ENCODE peak calls at places on chromosomes 4 and X, in eight cellular contexts. One of them, this sample, is unnamed.

GRCh38 chr4:184807261-184807660 is 18.5 kb downstream of the ACSL1 start:
- DNase-seq in cardiac muscle cell: no peak
- DNase-seq in body of pancreas: no peak
- DNase-seq in ovary: no peak
- DNase-seq in neuronal stem cell: no peak
- DNase-seq in CD4-positive, alpha-beta memory T cell: no peak
- DNase-seq in A673: no peak
- DNase-seq in HepG2: no peak
- DNase-seq in this sample: no peak

GRCh38 chr4:164312671-164313070 is 441.3 kb upstream of the SMIM31 start:
- DNase-seq in cardiac muscle cell: no peak
- DNase-seq in body of pancreas: no peak
- DNase-seq in ovary: no peak
- DNase-seq in neuronal stem cell: no peak
- DNase-seq in CD4-positive, alpha-beta memory T cell: no peak
- DNase-seq in A673: no peak
- DNase-seq in HepG2: no peak
- DNase-seq in this sample: no peak

GRCh38 chrX:154417157-154417556 is 5.8 kb downstream of the TAFAZZIN start:
- DNase-seq in cardiac muscle cell: no peak
- DNase-seq in body of pancreas: no peak
- DNase-seq in ovary: no peak
- DNase-seq in neuronal stem cell: no peak
- DNase-seq in CD4-positive, alpha-beta memory T cell: no peak
- DNase-seq in A673: no peak
- DNase-seq in HepG2: no peak
- DNase-seq in this sample: no peak

GRCh38 chr4:27094785-27095184 is 234.1 kb downstream of the STIM2 start:
- DNase-seq in cardiac muscle cell: no peak
- DNase-seq in body of pancreas: peak; percentile 28
- DNase-seq in ovary: no peak
- DNase-seq in neuronal stem cell: no peak
- DNase-seq in CD4-positive, alpha-beta memory T cell: no peak
- DNase-seq in A673: peak; percentile 35
- DNase-seq in HepG2: no peak
- DNase-seq in this sample: no peak

GRCh38 chrX:34849371-34849770 is 93.2 kb upstream of the FAM47B start:
- DNase-seq in cardiac muscle cell: peak; percentile 19
- DNase-seq in body of pancreas: no peak
- DNase-seq in ovary: no peak
- DNase-seq in neuronal stem cell: no peak
- DNase-seq in CD4-positive, alpha-beta memory T cell: no peak
- DNase-seq in A673: no peak
- DNase-seq in HepG2: no peak
- DNase-seq in this sample: no peak

GRCh38 chrX:110228453-110228852 is 89.4 kb downstream of the AMMECR1 start:
- DNase-seq in cardiac muscle cell: no peak
- DNase-seq in body of pancreas: no peak
- DNase-seq in ovary: no peak
- DNase-seq in neuronal stem cell: no peak
- DNase-seq in CD4-positive, alpha-beta memory T cell: no peak
- DNase-seq in A673: peak; percentile 36
- DNase-seq in HepG2: no peak
- DNase-seq in this sample: no peak

GRCh38 chr4:176988226-176988625 is 195.5 kb upstream of the VEGFC start:
- DNase-seq in cardiac muscle cell: peak; percentile 88
- DNase-seq in body of pancreas: no peak
- DNase-seq in ovary: no peak
- DNase-seq in neuronal stem cell: no peak
- DNase-seq in CD4-positive, alpha-beta memory T cell: no peak
- DNase-seq in A673: peak; percentile 54
- DNase-seq in HepG2: no peak
- DNase-seq in this sample: peak; percentile 87

GRCh38 chr4:133147365-133147821 is 1.7 kb upstream of the PCDH10 start:
- DNase-seq in cardiac muscle cell: peak; percentile 8
- DNase-seq in body of pancreas: no peak
- DNase-seq in ovary: no peak
- DNase-seq in neuronal stem cell: no peak
- DNase-seq in CD4-positive, alpha-beta memory T cell: no peak
- DNase-seq in A673: peak; percentile 21
- DNase-seq in HepG2: no peak
- DNase-seq in this sample: peak; percentile 18

GRCh38 chrX:45748443-45748842 is 547.8 kb upstream of the DIPK2B start:
- DNase-seq in cardiac muscle cell: no peak
- DNase-seq in body of pancreas: no peak
- DNase-seq in ovary: no peak
- DNase-seq in neuronal stem cell: no peak
- DNase-seq in CD4-positive, alpha-beta memory T cell: no peak
- DNase-seq in A673: no peak
- DNase-seq in HepG2: no peak
- DNase-seq in this sample: no peak

GRCh38 chr4:91220315-91220714 is 1083.5 kb upstream of the GRID2 start:
- DNase-seq in cardiac muscle cell: no peak
- DNase-seq in body of pancreas: no peak
- DNase-seq in ovary: no peak
- DNase-seq in neuronal stem cell: no peak
- DNase-seq in CD4-positive, alpha-beta memory T cell: no peak
- DNase-seq in A673: no peak
- DNase-seq in HepG2: no peak
- DNase-seq in this sample: no peak

GRCh38 chrX:100072286-100072685 is 337.8 kb downstream of the PCDH19 start:
- DNase-seq in cardiac muscle cell: no peak
- DNase-seq in body of pancreas: no peak
- DNase-seq in ovary: no peak
- DNase-seq in neuronal stem cell: no peak
- DNase-seq in CD4-positive, alpha-beta memory T cell: no peak
- DNase-seq in A673: no peak
- DNase-seq in HepG2: no peak
- DNase-seq in this sample: no peak

GRCh38 chrX:114619874-114620273 is 36.0 kb downstream of the HTR2C start:
- DNase-seq in cardiac muscle cell: peak; percentile 5
- DNase-seq in body of pancreas: no peak
- DNase-seq in ovary: no peak
- DNase-seq in neuronal stem cell: no peak
- DNase-seq in CD4-positive, alpha-beta memory T cell: no peak
- DNase-seq in A673: peak; percentile 10
- DNase-seq in HepG2: no peak
- DNase-seq in this sample: no peak

GRCh38 chr4:106650701-106651100 is 282.1 kb upstream of the GIMD1 start:
- DNase-seq in cardiac muscle cell: no peak
- DNase-seq in body of pancreas: no peak
- DNase-seq in ovary: no peak
- DNase-seq in neuronal stem cell: no peak
- DNase-seq in CD4-positive, alpha-beta memory T cell: no peak
- DNase-seq in A673: no peak
- DNase-seq in HepG2: no peak
- DNase-seq in this sample: no peak

GRCh38 chr4:3472411-3473141 is 9.5 kb downstream of the DOK7 start:
- DNase-seq in cardiac muscle cell: no peak
- DNase-seq in body of pancreas: peak; percentile 92
- DNase-seq in ovary: no peak
- DNase-seq in neuronal stem cell: no peak
- DNase-seq in CD4-positive, alpha-beta memory T cell: no peak
- DNase-seq in A673: no peak
- DNase-seq in HepG2: no peak
- DNase-seq in this sample: no peak

GRCh38 chr4:12471193-12471592 is 1012.9 kb downstream of the RAB28 start:
- DNase-seq in cardiac muscle cell: no peak
- DNase-seq in body of pancreas: no peak
- DNase-seq in ovary: no peak
- DNase-seq in neuronal stem cell: no peak
- DNase-seq in CD4-positive, alpha-beta memory T cell: no peak
- DNase-seq in A673: no peak
- DNase-seq in HepG2: no peak
- DNase-seq in this sample: no peak

GRCh38 chr4:39255266-39255665 is 72.9 kb downstream of the WDR19 start:
- DNase-seq in cardiac muscle cell: peak; percentile 60
- DNase-seq in body of pancreas: no peak
- DNase-seq in ovary: no peak
- DNase-seq in neuronal stem cell: no peak
- DNase-seq in CD4-positive, alpha-beta memory T cell: no peak
- DNase-seq in A673: peak; percentile 30
- DNase-seq in HepG2: peak; percentile 7
- DNase-seq in this sample: peak; percentile 7

GRCh38 chr4:39256436-39256835 is 74.1 kb downstream of the WDR19 start:
- DNase-seq in cardiac muscle cell: peak; percentile 13
- DNase-seq in body of pancreas: no peak
- DNase-seq in ovary: no peak
- DNase-seq in neuronal stem cell: no peak
- DNase-seq in CD4-positive, alpha-beta memory T cell: no peak
- DNase-seq in A673: no peak
- DNase-seq in HepG2: no peak
- DNase-seq in this sample: no peak

GRCh38 chr4:39259571-39260330 is 77.4 kb downstream of the WDR19 start:
- DNase-seq in cardiac muscle cell: peak; percentile 60
- DNase-seq in body of pancreas: no peak
- DNase-seq in ovary: no peak
- DNase-seq in neuronal stem cell: no peak
- DNase-seq in CD4-positive, alpha-beta memory T cell: no peak
- DNase-seq in A673: peak; percentile 10
- DNase-seq in HepG2: no peak
- DNase-seq in this sample: no peak

DNA sequence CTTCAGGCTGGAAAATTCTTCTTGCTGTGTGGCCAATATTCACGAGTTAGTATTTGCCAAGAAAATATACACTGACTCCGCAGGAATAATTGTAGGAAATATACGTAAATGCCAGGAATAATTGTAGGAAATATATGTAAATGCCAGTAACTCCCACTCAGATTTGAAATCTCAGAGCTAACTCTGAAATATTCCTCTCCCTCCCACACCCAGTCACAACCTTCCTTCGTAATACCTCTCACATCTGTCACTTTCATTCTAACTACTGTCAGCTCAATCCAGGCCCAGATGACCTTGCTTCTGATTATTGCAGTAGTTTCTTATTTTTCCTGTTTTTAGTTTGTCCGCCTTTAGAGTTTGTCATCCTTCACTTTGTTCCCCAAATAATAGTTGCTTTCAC is 73.6 kb downstream of the WDR19 start:
- DNase-seq in cardiac muscle cell: peak; percentile 33
- DNase-seq in body of pancreas: no peak
- DNase-seq in ovary: no peak
- DNase-seq in neuronal stem cell: no peak
- DNase-seq in CD4-positive, alpha-beta memory T cell: no peak
- DNase-seq in A673: peak; percentile 4
- DNase-seq in HepG2: no peak
- DNase-seq in this sample: no peak
- H3K27ac ChIP-seq in cardiac muscle cell: no peak overlapping the region
- H3K27ac ChIP-seq in body of pancreas: no peak overlapping the region
- H3K27ac ChIP-seq in ovary: no peak overlapping the region
- H3K27ac ChIP-seq in neuronal stem cell: no peak overlapping the region
- H3K27ac ChIP-seq in CD4-positive, alpha-beta memory T cell: no peak overlapping the region
- H3K27ac ChIP-seq in A673: no peak overlapping the region
- H3K27ac ChIP-seq in HepG2: no peak overlapping the region
- H3K27ac ChIP-seq in this sample: no peak overlapping the region

GRCh38 chr4:124427095-124427767 is 285.3 kb downstream of the ANKRD50 start:
- DNase-seq in cardiac muscle cell: peak; percentile 29
- DNase-seq in body of pancreas: no peak
- DNase-seq in ovary: no peak
- DNase-seq in neuronal stem cell: no peak
- DNase-seq in CD4-positive, alpha-beta memory T cell: no peak
- DNase-seq in A673: no peak
- DNase-seq in HepG2: peak; percentile 4
- DNase-seq in this sample: no peak
- H3K27ac ChIP-seq in cardiac muscle cell: no peak overlapping the region
- H3K27ac ChIP-seq in body of pancreas: no peak overlapping the region
- H3K27ac ChIP-seq in ovary: no peak overlapping the region
- H3K27ac ChIP-seq in neuronal stem cell: no peak overlapping the region
- H3K27ac ChIP-seq in CD4-positive, alpha-beta memory T cell: no peak overlapping the region
- H3K27ac ChIP-seq in A673: no peak overlapping the region
- H3K27ac ChIP-seq in HepG2: no peak overlapping the region
- H3K27ac ChIP-seq in this sample: peak overlapping the region; percentile 76

DNA sequence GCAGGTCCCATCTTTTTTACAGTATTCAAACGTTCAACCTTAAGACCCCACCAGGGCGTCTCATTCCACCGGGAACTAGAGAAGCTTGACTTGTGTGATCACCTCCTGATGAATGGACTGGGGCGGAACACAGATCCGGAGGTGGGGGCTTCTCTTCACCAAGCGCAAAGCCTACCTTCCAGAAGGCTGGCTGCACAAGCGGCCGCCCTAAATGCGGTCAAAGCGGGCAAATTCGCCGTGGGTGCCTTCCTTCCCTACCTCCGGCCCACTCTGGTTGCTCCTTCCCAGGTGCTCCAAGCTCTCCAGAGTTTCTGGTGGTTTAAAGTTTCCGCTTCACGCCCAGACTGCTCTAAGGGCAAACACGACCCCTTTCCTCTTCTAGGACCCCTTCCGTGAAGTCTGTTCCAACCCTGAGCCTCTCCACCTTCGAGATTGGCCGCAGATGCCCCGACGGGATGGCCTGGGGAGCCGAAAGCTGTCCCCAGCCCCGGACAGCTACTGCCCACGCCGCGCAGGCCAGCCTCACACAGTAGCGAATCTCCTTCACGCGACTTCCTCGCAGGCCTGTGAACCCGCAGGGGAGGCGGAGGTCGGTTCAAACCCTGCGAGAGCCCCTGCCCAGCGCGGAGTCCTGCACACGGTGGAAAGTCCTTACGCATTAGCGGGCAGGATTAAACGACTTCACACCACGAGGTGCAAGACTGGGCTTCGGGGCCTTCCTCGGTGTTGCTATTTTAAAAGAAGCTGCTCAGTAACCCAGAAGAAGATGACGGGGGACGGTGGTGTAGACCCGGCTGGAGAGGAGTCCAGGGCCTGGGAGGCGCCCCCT is 1.6 kb upstream of the WWC2 start:
- DNase-seq in cardiac muscle cell: peak; percentile 50
- DNase-seq in body of pancreas: no peak
- DNase-seq in ovary: peak; percentile 29
- DNase-seq in neuronal stem cell: peak; percentile 32
- DNase-seq in CD4-positive, alpha-beta memory T cell: peak; percentile 17
- DNase-seq in A673: no peak
- DNase-seq in HepG2: no peak
- DNase-seq in this sample: no peak
- H3K27ac ChIP-seq in cardiac muscle cell: no peak overlapping the region
- H3K27ac ChIP-seq in body of pancreas: peak overlapping the region; percentile 96
- H3K27ac ChIP-seq in ovary: peak overlapping the region; percentile 62
- H3K27ac ChIP-seq in neuronal stem cell: no peak overlapping the region
- H3K27ac ChIP-seq in CD4-positive, alpha-beta memory T cell: no peak overlapping the region
- H3K27ac ChIP-seq in A673: peak overlapping the region; percentile 95
- H3K27ac ChIP-seq in HepG2: peak overlapping the region; percentile 99
- H3K27ac ChIP-seq in this sample: peak overlapping the region; percentile 99

DNA sequence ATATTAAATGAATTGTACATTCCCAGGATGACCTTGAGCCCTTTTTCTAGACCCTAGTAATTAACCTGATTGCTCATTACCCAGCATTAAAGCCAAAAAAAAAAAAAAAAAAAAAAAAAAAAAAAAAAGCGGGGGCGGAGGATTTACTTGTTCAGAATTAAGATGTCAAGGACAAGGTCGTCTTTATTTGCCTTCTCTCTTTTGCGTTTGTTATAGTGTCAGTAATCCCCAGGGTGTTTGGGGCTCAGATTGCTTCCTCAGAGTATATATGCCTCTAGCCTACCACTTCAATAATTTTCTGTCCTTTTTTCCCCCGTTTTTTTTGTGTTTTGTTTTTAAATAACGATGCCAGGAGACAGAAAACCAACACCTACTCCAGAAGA is 138.4 kb downstream of the AFF1 start:
- DNase-seq in cardiac muscle cell: no peak
- DNase-seq in body of pancreas: no peak
- DNase-seq in ovary: no peak
- DNase-seq in neuronal stem cell: no peak
- DNase-seq in CD4-positive, alpha-beta memory T cell: no peak
- DNase-seq in A673: no peak
- DNase-seq in HepG2: peak; percentile 7
- DNase-seq in this sample: no peak
- H3K27ac ChIP-seq in cardiac muscle cell: no peak overlapping the region
- H3K27ac ChIP-seq in body of pancreas: peak overlapping the region; percentile 50
- H3K27ac ChIP-seq in ovary: no peak overlapping the region
- H3K27ac ChIP-seq in neuronal stem cell: no peak overlapping the region
- H3K27ac ChIP-seq in CD4-positive, alpha-beta memory T cell: peak overlapping the region; percentile 21
- H3K27ac ChIP-seq in A673: peak overlapping the region; percentile 49
- H3K27ac ChIP-seq in HepG2: no peak overlapping the region
- H3K27ac ChIP-seq in this sample: no peak overlapping the region

GRCh38 chr4:54233697-54234496 is 4.8 kb downstream of the PDGFRA start:
- DNase-seq in cardiac muscle cell: peak; percentile 88
- DNase-seq in body of pancreas: peak; percentile 81
- DNase-seq in ovary: peak; percentile 77
- DNase-seq in neuronal stem cell: peak; percentile 79
- DNase-seq in CD4-positive, alpha-beta memory T cell: peak; percentile 61
- DNase-seq in A673: peak; percentile 72
- DNase-seq in HepG2: peak; percentile 52
- DNase-seq in this sample: peak; percentile 72
- H3K27ac ChIP-seq in cardiac muscle cell: peak overlapping the region; percentile 86
- H3K27ac ChIP-seq in body of pancreas: no peak overlapping the region
- H3K27ac ChIP-seq in ovary: peak overlapping the region; percentile 82
- H3K27ac ChIP-seq in neuronal stem cell: no peak overlapping the region
- H3K27ac ChIP-seq in CD4-positive, alpha-beta memory T cell: no peak overlapping the region
- H3K27ac ChIP-seq in A673: no peak overlapping the region
- H3K27ac ChIP-seq in HepG2: no peak overlapping the region
- H3K27ac ChIP-seq in this sample: peak overlapping the region; percentile 71